ENCODE peak calls at places on chromosomes 1 and 21, in six cellular contexts. A is AG10803, G is endothelial cell, O is Peyer's patch, K is sigmoid colon, P is right lobe of liver. H is an unnamed sample.

GRCh38 chr1:217527151-217527550 is 103.7 kb downstream of the GPATCH2 start:
- DNase-seq in A (no peak), G (no peak), O (no peak), K (no peak), P (no peak), H (no peak)

GRCh38 chr1:92949937-92950817 is 11.1 kb downstream of the DIPK1A start:
- DNase-seq in A (peak; percentile 89), G (no peak), O (no peak), K (no peak), P (no peak), H (no peak)

GRCh38 chr1:54405894-54406293 is 300 bp downstream of the SSBP3 start:
- DNase-seq in A (no peak), G (peak; percentile 43), O (no peak), K (no peak), P (peak; percentile 38), H (no peak)

GRCh38 chr1:204259196-204259595 is 45.4 kb upstream of the GOLT1A start:
- DNase-seq in A (no peak), G (no peak), O (no peak), K (no peak), P (no peak), H (no peak)

GRCh38 chr1:239606850-239607400 is 220.6 kb downstream of the CHRM3 start:
- DNase-seq in A (no peak), G (no peak), O (no peak), K (no peak), P (no peak), H (no peak)

GRCh38 chr1:159171688-159172501 is 480 bp downstream of the CADM3 start:
- DNase-seq in A (no peak), G (peak; percentile 26), O (no peak), K (peak; percentile 61), P (no peak), H (no peak)

GRCh38 chr1:235907187-235907896 is 40.6 kb upstream of the LYST start:
- DNase-seq in A (no peak), G (no peak), O (no peak), K (no peak), P (no peak), H (no peak)

GRCh38 chr1:91885331-91885715 is 628 bp downstream of the TGFBR3 start:
- DNase-seq in A (peak; percentile 26), G (peak; percentile 21), O (no peak), K (peak; percentile 73), P (peak; percentile 42), H (no peak)

GRCh38 chr1:204190212-204191211 is 5.8 kb downstream of the KISS1 start:
- DNase-seq in A (peak; percentile 66), G (no peak), O (no peak), K (no peak), P (peak; percentile 54), H (no peak)

GRCh38 chr1:227805606-227806197 is 9.8 kb upstream of the PRSS38 start:
- DNase-seq in A (peak; percentile 96), G (no peak), O (no peak), K (no peak), P (no peak), H (no peak)

GRCh38 chr1:242189591-242189990 is 190.7 kb upstream of the MAP1LC3C start:
- DNase-seq in A (no peak), G (peak; percentile 9), O (no peak), K (no peak), P (no peak), H (no peak)

GRCh38 chr1:9265037-9265436 is 27.7 kb upstream of the SPSB1 start:
- DNase-seq in A (no peak), G (no peak), O (no peak), K (no peak), P (no peak), H (no peak)

GRCh38 chr21:46122758-46123683 is 25.1 kb downstream of the COL6A2 start:
- DNase-seq in A (no peak), G (no peak), O (no peak), K (peak; percentile 59), P (no peak), H (no peak)

GRCh38 chr1:167439301-167439988 is 78.9 kb downstream of the CD247 start:
- DNase-seq in A (no peak), G (peak; percentile 53), O (peak; percentile 43), K (no peak), P (peak; percentile 48), H (no peak)

GRCh38 chr1:14238472-14239059 is 359.9 kb upstream of the KAZN start:
- DNase-seq in A (no peak), G (no peak), O (no peak), K (peak; percentile 94), P (no peak), H (no peak)

GRCh38 chr1:25129380-25129779 is 102.9 kb downstream of the SYF2 start:
- DNase-seq in A (no peak), G (no peak), O (no peak), K (no peak), P (no peak), H (no peak)

GRCh38 chr1:16984717-16985116 is 4.3 kb upstream of the MFAP2 start:
- DNase-seq in A (peak; percentile 92), G (peak; percentile 52), O (peak; percentile 17), K (peak; percentile 90), P (no peak), H (no peak)

GRCh38 chr21:15775291-15775690 is 45.5 kb downstream of the USP25 start:
- DNase-seq in A (no peak), G (peak; percentile 13), O (no peak), K (no peak), P (no peak), H (no peak)

GRCh38 chr1:8903908-8904650 is 25.6 kb upstream of the ENO1 start:
- DNase-seq in A (peak; percentile 98), G (no peak), O (no peak), K (peak; percentile 74), P (peak; percentile 32), H (no peak)

GRCh38 chr1:201408176-201408814 is 9.2 kb upstream of the LAD1 start:
- DNase-seq in A (peak; percentile 63), G (peak; percentile 92), O (peak; percentile 55), K (no peak), P (peak; percentile 77), H (no peak)

GRCh38 chr1:3539707-3540425 is 71.4 kb downstream of the MEGF6 start:
- DNase-seq in A (peak; percentile 62), G (no peak), O (no peak), K (no peak), P (no peak), H (no peak)

GRCh38 chr1:165703648-165704047 is 5.3 kb upstream of the ALDH9A1 start:
- DNase-seq in A (no peak), G (no peak), O (no peak), K (no peak), P (no peak), H (no peak)

GRCh38 chr1:231233735-231234417 is 7.1 kb upstream of the GNPAT start:
- DNase-seq in A (no peak), G (no peak), O (no peak), K (no peak), P (no peak), H (no peak)

GRCh38 chr21:28283652-28284490 is 708.8 kb downstream of the LTN1 start:
- DNase-seq in A (peak; percentile 89), G (no peak), O (no peak), K (no peak), P (no peak), H (no peak)

GRCh38 chr1:79304131-79304530 is 297.6 kb upstream of the ADGRL4 start:
- DNase-seq in A (peak; percentile 68), G (no peak), O (no peak), K (no peak), P (no peak), H (no peak)

GRCh38 chr1:207748737-207749528 is 2.9 kb upstream of the CD46 start:
- DNase-seq in A (no peak), G (no peak), O (no peak), K (no peak), P (no peak), H (no peak)

GRCh38 chr1:228176024-228176395 is 10.4 kb downstream of the IBA57 start:
- DNase-seq in A (no peak), G (no peak), O (no peak), K (no peak), P (no peak), H (no peak)

GRCh38 chr1:174297351-174297750 is 138.0 kb downstream of the RABGAP1L start:
- DNase-seq in A (no peak), G (no peak), O (no peak), K (no peak), P (no peak), H (no peak)
- TF ChIP-seq CTCF in A (no peak), G (no peak), O (no peak), K (no peak), P (no peak), H (no peak)

DNA sequence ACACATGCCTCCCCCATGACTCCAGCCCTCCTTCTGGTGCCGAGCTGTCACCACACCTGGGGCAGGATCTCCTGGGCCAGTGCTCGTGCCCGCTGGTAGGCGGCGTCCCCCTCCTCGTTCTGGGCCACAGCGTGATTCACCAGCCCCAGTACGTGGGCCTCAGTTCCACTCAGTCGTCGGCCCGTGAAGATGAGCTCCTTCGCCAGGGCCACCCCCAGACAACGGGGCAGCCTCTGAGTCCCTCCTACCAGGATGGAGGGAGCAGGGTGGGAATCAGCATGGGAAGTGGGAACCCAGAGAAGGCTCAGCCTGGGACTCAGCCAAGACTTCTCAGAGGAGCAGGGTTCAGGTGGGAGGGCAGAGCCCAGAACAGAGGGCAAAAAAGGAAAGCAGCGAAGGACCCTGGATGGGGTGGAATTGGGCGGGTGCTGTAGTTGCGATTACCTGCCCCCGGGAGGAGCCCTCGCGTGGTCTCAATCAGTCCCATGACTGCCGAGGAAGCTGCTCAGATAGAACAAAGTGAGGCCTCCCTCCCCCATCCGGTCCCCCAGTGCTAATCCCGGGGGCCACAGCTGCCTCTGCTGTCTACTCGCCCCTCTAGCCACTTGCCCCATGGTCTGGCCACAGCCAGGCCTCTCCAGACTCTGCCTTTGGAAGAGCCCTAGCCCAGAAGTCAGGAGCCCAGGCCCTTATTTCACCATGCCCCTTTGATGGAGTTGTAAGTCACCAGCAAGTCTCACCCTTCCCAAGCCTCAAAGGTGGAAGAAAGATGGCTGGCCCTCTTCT is 16.8 kb downstream of the ECHDC2 start:
- DNase-seq in A (peak; percentile 18), G (peak; percentile 63), O (no peak), K (no peak), P (no peak), H (no peak)
- TF ChIP-seq CTCF in A (peak; percentile 47), G (peak; percentile 45), O (no peak), K (peak; percentile 14), P (peak; percentile 27), H (peak; percentile 21)

GRCh38 chr1:244835276-244836134 is at the start of gene COX20:
- DNase-seq in A (peak; percentile 89), G (peak; percentile 82), O (peak; percentile 87), K (peak; percentile 96), P (peak; percentile 91), H (peak; percentile 78)
- TF ChIP-seq CTCF in A (no peak), G (no peak), O (no peak), K (no peak), P (no peak), H (no peak)

GRCh38 chr1:65002156-65002507 is 35.8 kb upstream of the JAK1 start:
- DNase-seq in A (no peak), G (no peak), O (no peak), K (no peak), P (no peak), H (no peak)

GRCh38 chr1:65002508-65003315 is 36.4 kb upstream of the JAK1 start:
- DNase-seq in A (peak; percentile 76), G (peak; percentile 63), O (peak; percentile 56), K (peak; percentile 98), P (peak; percentile 92), H (peak; percentile 94)

GRCh38 chr1:64996541-64997257 is 30.4 kb upstream of the JAK1 start:
- DNase-seq in A (no peak), G (no peak), O (no peak), K (no peak), P (no peak), H (no peak)

GRCh38 chr1:65003316-65003664 is 36.9 kb upstream of the JAK1 start:
- DNase-seq in A (no peak), G (no peak), O (no peak), K (no peak), P (no peak), H (no peak)

GRCh38 chr1:65001238-65001792 is 35.0 kb upstream of the JAK1 start:
- DNase-seq in A (peak; percentile 50), G (peak; percentile 28), O (peak; percentile 77), K (peak; percentile 87), P (peak; percentile 85), H (peak; percentile 87)
- TF ChIP-seq CTCF in A (peak; percentile 10), G (no peak), O (no peak), K (no peak), P (no peak), H (peak; percentile 27)

H was measured in CD14-positive monocyte.